ENCODE peak calls at places on chromosomes 6 and 20, in eight cellular contexts. F is RWPE1; K is HFFc6; U is dorsolateral prefrontal cortex; J is T-helper 22 cell; C is SJSA1; T is activated CD4-positive, alpha-beta T cell treated with anti-CD3 and anti-CD28 coated beads, Interleukin-2, amount 10 ng/mL, durations not matched to agents 7 days and 5 days; H is globus pallidus. P is an unnamed sample.

GRCh38 chr6:46011241-46012085 is 4.2 kb downstream of the CLIC5 start:
- DNase-seq in C (peak; percentile 68), H (no peak), J (peak; percentile 56), U (no peak), T (peak; percentile 85), K (no peak), F (no peak), P (peak; percentile 38)

GRCh38 chr20:2507875-2508630 is 662 bp downstream of the ZNF343 start:
- DNase-seq in U (no peak), C (no peak), T (no peak), J (no peak), K (no peak), H (no peak), F (peak; percentile 50), P (peak; percentile 33)

GRCh38 chr6:135180458-135181332 is at the start of gene MYB:
- DNase-seq in F (peak; percentile 75), J (peak; percentile 47), T (peak; percentile 77), C (no peak), H (peak; percentile 29), K (peak; percentile 18), U (no peak), P (peak; percentile 91)

GRCh38 chr6:11190625-11191245 is 41.7 kb downstream of the NEDD9 start:
- DNase-seq in C (no peak), T (no peak), U (no peak), F (no peak), J (no peak), K (no peak), H (no peak), P (no peak)

GRCh38 chr6:62283828-62284411 is 2.1 kb downstream of the KHDRBS2 start:
- DNase-seq in C (no peak), F (no peak), K (peak; percentile 28), J (no peak), H (peak; percentile 61), T (no peak), U (no peak), P (peak; percentile 6)

GRCh38 chr20:15889073-15889923 is 684.0 kb downstream of the KIF16B start:
- DNase-seq in U (no peak), T (no peak), F (no peak), H (no peak), C (no peak), K (no peak), J (no peak), P (no peak)

GRCh38 chr6:25178336-25178735 is 100.8 kb upstream of the CARMIL1 start:
- DNase-seq in F (no peak), T (no peak), H (no peak), J (no peak), U (no peak), K (no peak), C (no peak), P (no peak)

GRCh38 chr20:36629719-36630340 is 16.2 kb downstream of the SLA2 start:
- DNase-seq in K (no peak), C (no peak), T (peak; percentile 68), J (peak; percentile 11), H (no peak), U (no peak), F (no peak), P (no peak)

GRCh38 chr6:141050470-141050869 is 1082.3 kb upstream of the GJE1 start:
- DNase-seq in C (no peak), U (no peak), F (no peak), J (no peak), T (no peak), H (no peak), K (no peak), P (no peak)

GRCh38 chr6:168538892-168539811 is 98.2 kb downstream of the SMOC2 start:
- DNase-seq in C (no peak), F (no peak), U (no peak), H (no peak), J (no peak), K (no peak), T (no peak), P (no peak)

GRCh38 chr20:50380697-50381040 is 129.5 kb upstream of the PTPN1 start:
- DNase-seq in T (no peak), F (no peak), C (peak; percentile 59), J (no peak), U (no peak), H (no peak), K (peak; percentile 25), P (no peak)

GRCh38 chr6:54860739-54861138 is 14.2 kb downstream of the FAM83B start:
- DNase-seq in T (no peak), H (no peak), K (no peak), C (peak; percentile 72), U (no peak), J (no peak), F (no peak), P (no peak)

GRCh38 chr6:2939315-2940009 is 31.9 kb downstream of the SERPINB6 start:
- DNase-seq in J (no peak), T (no peak), K (no peak), F (no peak), C (peak; percentile 21), H (no peak), U (no peak), P (no peak)

GRCh38 chr6:166542580-166542912 is 43.9 kb downstream of the RAMACL start:
- DNase-seq in F (no peak), U (no peak), J (no peak), C (no peak), K (no peak), T (no peak), H (no peak), P (no peak)

GRCh38 chr20:52569201-52569600 is 377.6 kb upstream of the ZFP64 start:
- DNase-seq in C (no peak), K (no peak), J (no peak), T (no peak), U (no peak), H (no peak), F (no peak), P (no peak)

GRCh38 chr20:24411003-24411402 is 58.4 kb upstream of the SYNDIG1 start:
- DNase-seq in H (no peak), C (no peak), U (no peak), J (no peak), K (no peak), F (no peak), T (no peak), P (no peak)

GRCh38 chr6:91094806-91095475 is 508.1 kb upstream of the MAP3K7 start:
- DNase-seq in C (no peak), H (no peak), K (no peak), J (no peak), T (no peak), F (no peak), U (no peak), P (no peak)

GRCh38 chr6:163944897-163945296 is 530.4 kb downstream of the QKI start:
- DNase-seq in T (no peak), C (no peak), J (no peak), U (no peak), F (no peak), K (no peak), H (peak; percentile 52), P (no peak)

GRCh38 chr6:2695464-2696095 is 55.1 kb downstream of the MYLK4 start:
- DNase-seq in T (no peak), C (no peak), U (no peak), J (no peak), F (no peak), K (peak; percentile 40), H (peak; percentile 26), P (no peak)

GRCh38 chr6:165697171-165697570 is 34.1 kb upstream of the PDE10A start:
- DNase-seq in T (no peak), C (no peak), J (no peak), H (no peak), F (no peak), U (no peak), K (no peak), P (no peak)

GRCh38 chr20:1844723-1845523 is 50.3 kb upstream of the SIRPA start:
- DNase-seq in C (no peak), T (no peak), U (no peak), K (no peak), H (peak; percentile 72), F (no peak), J (no peak), P (peak; percentile 75)

GRCh38 chr6:133623065-133623464 is 265.8 kb upstream of the TCF21 start:
- DNase-seq in U (no peak), K (peak; percentile 5), C (no peak), H (no peak), T (no peak), J (no peak), F (no peak), P (no peak)

GRCh38 chr6:33206864-33207568 is 1.3 kb upstream of the RING1 start:
- DNase-seq in U (no peak), C (peak; percentile 82), T (no peak), J (no peak), H (no peak), K (no peak), F (peak; percentile 57), P (no peak)

GRCh38 chr6:166258854-166259276 is 49.3 kb downstream of the PRR18 start:
- DNase-seq in U (no peak), T (peak; percentile 48), J (peak; percentile 34), C (peak; percentile 86), K (no peak), F (no peak), H (no peak), P (no peak)

GRCh38 chr20:57659789-57660509 is 39.7 kb upstream of the ZBP1 start:
- DNase-seq in C (peak; percentile 22), U (no peak), T (no peak), J (no peak), K (no peak), F (no peak), H (no peak), P (no peak)